ENCODE peak calls at places on chromosome 5, in five cellular contexts. G is NCI-H446; N is effector memory CD8-positive, alpha-beta T cell; L is left ventricle myocardium inferior; H is pons. Z is an unnamed sample.

GRCh38 chr5:125190232-125191051 is 444.0 kb upstream of the ZNF608 start:
- DNase-seq in N (no peak), G (no peak), L (no peak), H (no peak), Z (no peak)

GRCh38 chr5:38725419-38725865 is 120.4 kb upstream of the OSMR start:
- DNase-seq in N (no peak), L (no peak), H (peak), G (no peak), Z (peak)

GRCh38 chr5:36875789-36876388 is 680 bp upstream of the NIPBL start:
- DNase-seq in L (peak), N (peak), G (peak), H (peak), Z (peak)

GRCh38 chr5:107404595-107405366 is 266.0 kb downstream of the EFNA5 start:
- DNase-seq in N (no peak), G (no peak), H (no peak), L (no peak), Z (no peak)

GRCh38 chr5:131589510-131590348 is 45.3 kb downstream of the RAPGEF6 start:
- DNase-seq in N (peak), G (no peak), L (no peak), H (peak), Z (peak)

GRCh38 chr5:57503433-57503832 is 20.8 kb upstream of the ACTBL2 start:
- DNase-seq in G (no peak), L (no peak), N (no peak), H (no peak), Z (no peak)

GRCh38 chr5:132073231-132074013 is at the start of gene CSF2:
- DNase-seq in G (no peak), N (no peak), H (no peak), L (no peak), Z (no peak)

GRCh38 chr5:55498466-55498865 is 36.3 kb downstream of the PLPP1 start:
- DNase-seq in L (no peak), G (no peak), N (no peak), H (no peak), Z (no peak)

GRCh38 chr5:41485533-41485932 is 24.9 kb downstream of the PLCXD3 start:
- DNase-seq in G (no peak), N (no peak), L (no peak), H (no peak), Z (no peak)

GRCh38 chr5:2714805-2715204 is 36.7 kb downstream of the IRX2 start:
- DNase-seq in G (no peak), H (no peak), L (no peak), N (no peak), Z (no peak)

GRCh38 chr5:154165886-154166285 is 24.6 kb upstream of the GALNT10 start:
- DNase-seq in N (no peak), G (no peak), H (no peak), L (no peak), Z (no peak)

GRCh38 chr5:37658440-37658839 is 181.4 kb downstream of the GDNF start:
- DNase-seq in H (no peak), G (no peak), N (no peak), L (no peak), Z (no peak)

GRCh38 chr5:158929579-158930233 is 170.0 kb downstream of the EBF1 start:
- DNase-seq in N (no peak), H (no peak), L (no peak), G (no peak), Z (no peak)